ENCODE peak calls at places on chromosomes 16 and 17, in four cellular contexts. One of them, this sample, is unnamed.

GRCh38 chr17:68829211-68829610 is 126.0 kb downstream of the ABCA8 start:
- DNase-seq in adrenal gland: no peak
- DNase-seq in IMR-90: no peak
- DNase-seq in fibroblast of mammary gland: no peak
- DNase-seq in this sample: no peak

GRCh38 chr17:17505610-17506171 is 9.5 kb upstream of the RASD1 start:
- DNase-seq in adrenal gland: no peak
- DNase-seq in IMR-90: no peak
- DNase-seq in fibroblast of mammary gland: no peak
- DNase-seq in this sample: no peak

GRCh38 chr17:28335959-28336871 is 654 bp downstream of the TNFAIP1 start:
- DNase-seq in adrenal gland: peak
- DNase-seq in IMR-90: peak
- DNase-seq in fibroblast of mammary gland: peak
- DNase-seq in this sample: peak

GRCh38 chr16:27315333-27316037 is 1.7 kb downstream of the IL4R start:
- DNase-seq in adrenal gland: peak
- DNase-seq in IMR-90: peak
- DNase-seq in fibroblast of mammary gland: peak
- DNase-seq in this sample: peak

GRCh38 chr16:59635674-59636073 is 901.6 kb upstream of the GOT2 start:
- DNase-seq in adrenal gland: no peak
- DNase-seq in IMR-90: peak
- DNase-seq in fibroblast of mammary gland: peak
- DNase-seq in this sample: peak

GRCh38 chr16:22356930-22357634 is 17.3 kb downstream of the CDR2 start:
- DNase-seq in adrenal gland: no peak
- DNase-seq in IMR-90: no peak
- DNase-seq in fibroblast of mammary gland: no peak
- DNase-seq in this sample: no peak

GRCh38 chr17:17059301-17059890 is 17.1 kb downstream of the MPRIP start:
- DNase-seq in adrenal gland: no peak
- DNase-seq in IMR-90: no peak
- DNase-seq in fibroblast of mammary gland: no peak
- DNase-seq in this sample: no peak

GRCh38 chr17:41464682-41465081 is 2.5 kb downstream of the KRT32 start:
- DNase-seq in adrenal gland: peak
- DNase-seq in IMR-90: peak
- DNase-seq in fibroblast of mammary gland: peak
- DNase-seq in this sample: peak

GRCh38 chr17:74160656-74161500 is 42.6 kb upstream of the RPL38 start:
- DNase-seq in adrenal gland: no peak
- DNase-seq in IMR-90: no peak
- DNase-seq in fibroblast of mammary gland: no peak
- DNase-seq in this sample: no peak

GRCh38 chr17:56028837-56029236 is 124.4 kb upstream of the ANKFN1 start:
- DNase-seq in adrenal gland: no peak
- DNase-seq in IMR-90: no peak
- DNase-seq in fibroblast of mammary gland: no peak
- DNase-seq in this sample: no peak

GRCh38 chr16:86579268-86580062 is 1.1 kb downstream of the FOXL1 start:
- DNase-seq in adrenal gland: no peak
- DNase-seq in IMR-90: no peak
- DNase-seq in fibroblast of mammary gland: no peak
- DNase-seq in this sample: peak

GRCh38 chr16:56513972-56514371 is 5.9 kb downstream of the BBS2 start:
- DNase-seq in adrenal gland: peak
- DNase-seq in IMR-90: peak
- DNase-seq in fibroblast of mammary gland: peak
- DNase-seq in this sample: peak

GRCh38 chr16:66260522-66261290 is 105.8 kb upstream of the CDH5 start:
- DNase-seq in adrenal gland: peak
- DNase-seq in IMR-90: no peak
- DNase-seq in fibroblast of mammary gland: no peak
- DNase-seq in this sample: no peak

GRCh38 chr17:48296453-48296852 is 133.6 kb downstream of the SKAP1 start:
- DNase-seq in adrenal gland: no peak
- DNase-seq in IMR-90: no peak
- DNase-seq in fibroblast of mammary gland: no peak
- DNase-seq in this sample: no peak

GRCh38 chr17:41697122-41697962 is 8.7 kb downstream of the EIF1 start:
- DNase-seq in adrenal gland: peak
- DNase-seq in IMR-90: peak
- DNase-seq in fibroblast of mammary gland: peak
- DNase-seq in this sample: peak

GRCh38 chr16:3129137-3130131 is 5.4 kb upstream of the ZNF213 start:
- DNase-seq in adrenal gland: peak
- DNase-seq in IMR-90: peak
- DNase-seq in fibroblast of mammary gland: peak
- DNase-seq in this sample: peak

GRCh38 chr16:51045186-51045585 is 105.9 kb downstream of the SALL1 start:
- DNase-seq in adrenal gland: no peak
- DNase-seq in IMR-90: no peak
- DNase-seq in fibroblast of mammary gland: no peak
- DNase-seq in this sample: no peak

DNA sequence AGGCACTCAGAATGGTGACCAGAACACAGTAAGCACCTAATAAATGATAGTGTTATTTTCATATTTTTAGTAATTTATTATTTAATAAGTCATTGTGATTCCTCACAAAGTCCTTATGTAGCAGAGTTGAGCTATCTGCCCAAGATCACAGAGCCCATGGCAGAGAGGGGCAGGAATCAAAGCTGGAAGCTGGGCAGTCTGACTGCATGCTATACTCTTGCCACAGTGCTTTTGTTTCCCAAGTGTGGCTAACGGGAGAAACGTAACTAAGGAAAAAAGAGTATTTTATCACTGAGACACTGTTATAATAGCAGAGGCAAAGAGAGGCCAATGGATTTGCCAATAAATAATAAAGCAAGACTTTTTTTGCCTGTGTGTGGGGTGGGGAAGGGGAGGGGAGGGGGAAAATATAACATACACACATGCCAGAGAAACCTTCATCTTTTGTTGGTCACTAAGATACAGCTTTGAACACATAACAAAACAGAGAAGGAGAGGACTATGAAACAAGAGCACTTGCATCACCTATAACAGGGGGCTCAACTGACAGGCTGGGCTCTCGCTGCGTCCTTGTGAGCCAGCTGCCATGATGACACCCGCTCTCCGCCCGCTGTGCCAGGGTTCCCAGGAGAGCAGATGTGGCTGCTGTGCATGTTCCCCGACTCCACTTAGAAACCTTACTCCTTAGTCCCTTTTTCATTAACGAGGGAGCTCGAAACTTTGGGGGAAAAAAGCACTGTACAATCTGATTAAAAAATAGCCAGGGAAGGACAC is 10.1 kb downstream of the CSNK2A2 start:
- DNase-seq in adrenal gland: no peak
- DNase-seq in IMR-90: no peak
- DNase-seq in fibroblast of mammary gland: no peak
- DNase-seq in this sample: no peak
- H3K4me3 ChIP-seq in adrenal gland: no peak
- H3K4me3 ChIP-seq in IMR-90: no peak
- H3K4me3 ChIP-seq in fibroblast of mammary gland: no peak
- H3K4me3 ChIP-seq in this sample: no peak

DNA sequence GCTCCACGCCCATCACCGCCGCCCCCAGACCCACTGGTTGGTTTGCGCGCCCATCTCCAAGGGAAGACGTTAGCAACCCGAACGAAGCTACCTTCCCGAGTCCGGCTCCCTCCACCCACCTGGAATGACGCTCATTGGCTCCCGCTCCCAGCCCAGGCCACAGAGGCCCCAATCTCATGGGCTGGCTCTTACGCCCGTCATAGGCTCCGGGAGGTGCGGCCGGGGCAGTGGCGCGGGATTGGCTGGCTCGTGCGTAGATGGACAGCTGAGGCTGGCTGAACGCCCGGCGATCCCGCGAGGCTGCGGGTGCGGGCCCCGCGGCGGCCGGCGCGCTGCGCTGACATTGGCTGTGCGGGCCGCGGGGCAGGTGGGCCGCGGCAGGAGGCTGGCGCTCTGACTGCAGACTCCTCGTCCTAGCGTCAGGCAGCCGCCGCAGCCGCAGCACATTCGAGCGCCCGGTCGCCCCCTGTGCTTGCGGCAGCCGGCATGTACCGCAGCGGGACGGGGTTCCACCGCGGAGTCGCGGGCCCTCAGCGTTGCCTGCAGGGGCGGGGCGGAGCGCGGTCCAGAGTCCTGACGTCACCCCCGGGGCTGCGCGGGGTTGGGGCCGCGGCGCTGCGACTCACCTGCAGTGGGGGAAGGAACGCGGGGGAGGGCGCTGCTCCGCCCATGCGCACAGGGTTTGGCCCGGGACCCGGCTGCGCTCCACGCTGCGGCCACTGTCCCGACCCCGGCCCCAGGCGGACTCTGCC is 453 bp upstream of the MYH10 start:
- DNase-seq in adrenal gland: peak
- DNase-seq in IMR-90: peak
- DNase-seq in fibroblast of mammary gland: peak
- DNase-seq in this sample: peak
- TF ChIP-seq CTCF in adrenal gland: no peak
- TF ChIP-seq CTCF in IMR-90: no peak
- TF ChIP-seq CTCF in fibroblast of mammary gland: no peak
- TF ChIP-seq CTCF in this sample: no peak

GRCh38 chr17:67490471-67490870 is 113.4 kb downstream of the PITPNC1 start:
- DNase-seq in adrenal gland: no peak
- DNase-seq in IMR-90: no peak
- DNase-seq in fibroblast of mammary gland: peak
- DNase-seq in this sample: no peak
- H3K4me3 ChIP-seq in adrenal gland: no peak
- H3K4me3 ChIP-seq in IMR-90: no peak
- H3K4me3 ChIP-seq in fibroblast of mammary gland: peak
- H3K4me3 ChIP-seq in this sample: peak

GRCh38 chr17:81538651-81539570 is 10.7 kb downstream of the FSCN2 start:
- DNase-seq in adrenal gland: no peak
- DNase-seq in IMR-90: no peak
- DNase-seq in fibroblast of mammary gland: no peak
- DNase-seq in this sample: no peak

GRCh38 chr17:81535480-81536298 is 7.5 kb downstream of the FSCN2 start:
- DNase-seq in adrenal gland: no peak
- DNase-seq in IMR-90: no peak
- DNase-seq in fibroblast of mammary gland: no peak
- DNase-seq in this sample: no peak

GRCh38 chr17:81536299-81537290 is 8.4 kb downstream of the FSCN2 start:
- DNase-seq in adrenal gland: no peak
- DNase-seq in IMR-90: peak
- DNase-seq in fibroblast of mammary gland: no peak
- DNase-seq in this sample: peak

GRCh38 chr17:81537856-81538555 is 9.8 kb downstream of the FSCN2 start:
- DNase-seq in adrenal gland: no peak
- DNase-seq in IMR-90: no peak
- DNase-seq in fibroblast of mammary gland: no peak
- DNase-seq in this sample: no peak

DNA sequence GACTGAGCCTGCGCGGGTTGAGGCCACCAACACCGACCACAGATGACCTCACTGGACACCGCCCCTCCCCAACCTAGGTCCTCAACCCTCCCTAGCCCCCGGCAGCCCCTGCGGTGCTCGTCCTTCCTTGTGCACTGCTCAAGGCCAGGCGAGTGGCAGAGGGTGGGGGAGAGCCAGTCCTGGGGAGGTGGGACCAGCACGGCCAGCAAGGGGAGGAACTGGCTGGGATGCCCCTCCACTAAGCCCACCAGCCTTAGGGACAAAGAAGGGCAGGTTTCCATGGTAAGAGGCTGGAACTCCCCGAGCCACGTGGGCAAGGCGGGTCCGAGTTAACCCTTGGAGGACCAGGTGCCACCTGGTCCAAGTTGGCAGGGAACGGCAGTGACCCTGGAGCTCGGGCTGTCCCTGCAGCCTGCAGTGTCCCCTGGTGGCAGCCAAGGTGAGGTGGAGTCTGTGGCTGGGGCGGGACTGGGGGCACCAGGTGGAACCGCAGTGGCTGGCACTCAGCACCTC is 9.2 kb downstream of the FSCN2 start:
- DNase-seq in adrenal gland: peak
- DNase-seq in IMR-90: no peak
- DNase-seq in fibroblast of mammary gland: no peak
- DNase-seq in this sample: no peak
- TF ChIP-seq CTCF in adrenal gland: peak
- TF ChIP-seq CTCF in IMR-90: peak
- TF ChIP-seq CTCF in fibroblast of mammary gland: peak
- TF ChIP-seq CTCF in this sample: peak

DNA sequence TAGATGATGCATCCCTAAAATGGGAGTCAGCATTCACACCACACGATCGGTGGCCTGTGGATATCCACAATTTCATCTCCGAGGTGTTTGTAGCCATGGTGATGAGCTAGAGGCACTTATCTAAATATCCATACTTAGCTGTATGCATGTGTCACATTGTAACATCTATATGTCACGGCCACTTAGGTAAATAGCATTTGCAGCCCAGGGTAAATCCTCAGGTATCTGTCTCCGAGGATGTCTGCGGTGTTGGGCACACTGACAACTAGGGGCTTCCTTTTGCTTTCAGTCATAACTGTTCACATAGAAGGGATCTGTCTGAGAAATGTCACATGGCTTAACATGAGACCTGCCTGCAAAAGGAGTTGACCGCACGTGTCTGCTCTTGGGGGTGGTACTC is 455.2 kb upstream of the ZFHX3 start:
- DNase-seq in adrenal gland: no peak
- DNase-seq in IMR-90: no peak
- DNase-seq in fibroblast of mammary gland: no peak
- DNase-seq in this sample: no peak
- H3K4me3 ChIP-seq in adrenal gland: no peak
- H3K4me3 ChIP-seq in IMR-90: no peak
- H3K4me3 ChIP-seq in fibroblast of mammary gland: no peak
- H3K4me3 ChIP-seq in this sample: no peak

DNA sequence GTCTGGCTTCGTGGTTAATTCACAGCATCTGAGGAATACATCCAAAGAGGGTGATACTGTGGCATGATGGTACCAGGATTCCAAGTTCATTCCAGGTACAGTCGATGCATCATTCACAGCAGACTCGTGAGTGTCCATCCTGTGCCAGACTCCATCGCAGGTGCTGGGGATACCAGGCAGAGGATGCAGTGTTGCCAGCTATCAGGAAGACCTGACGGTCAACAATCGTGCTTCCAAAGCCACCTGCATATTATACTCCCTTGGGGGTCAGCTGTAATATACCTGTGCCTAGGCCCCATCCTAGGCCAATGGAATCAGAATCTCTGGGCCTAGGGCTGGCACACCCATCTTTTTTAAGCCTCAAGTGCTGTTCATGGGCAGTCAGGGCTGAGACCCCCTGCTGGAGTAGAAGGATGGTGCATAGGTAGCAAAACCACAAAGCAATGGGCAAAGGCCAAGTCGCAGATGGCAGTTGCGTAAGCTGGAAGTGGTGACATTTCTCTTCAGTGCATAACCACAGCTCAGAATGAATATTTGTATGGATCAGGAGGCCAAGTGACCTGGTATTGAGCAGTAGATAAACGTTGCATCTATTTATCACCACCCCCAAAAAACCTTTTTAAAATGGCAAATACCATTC is 42.9 kb upstream of the C16orf78 start:
- DNase-seq in adrenal gland: no peak
- DNase-seq in IMR-90: no peak
- DNase-seq in fibroblast of mammary gland: no peak
- DNase-seq in this sample: no peak
- TF ChIP-seq CTCF in adrenal gland: no peak
- TF ChIP-seq CTCF in IMR-90: no peak
- TF ChIP-seq CTCF in fibroblast of mammary gland: no peak
- TF ChIP-seq CTCF in this sample: no peak

This sample was measured in choroid plexus epithelial cell.